ENCODE peak calls at places on chromosomes 3 and 15, in eight cellular contexts. K, C, G, N, H, S, B and Y are unnamed samples.

GRCh38 chr3:132615911-132616310 is 18.8 kb downstream of the ACKR4 start:
- DNase-seq in K (no peak), C (no peak), G (no peak), N (no peak), H (no peak), S (no peak), B (no peak), Y (no peak)

GRCh38 chr3:54240319-54240718 is 118.0 kb downstream of the CACNA2D3 start:
- DNase-seq in K (no peak), C (no peak), G (no peak), N (no peak), H (no peak), S (no peak), B (no peak), Y (no peak)

GRCh38 chr15:40762919-40763800 is 708 bp upstream of the GCHFR start:
- DNase-seq in K (peak; percentile 74), C (no peak), G (no peak), N (peak; percentile 50), H (no peak), S (peak; percentile 28), B (peak; percentile 34), Y (no peak)

GRCh38 chr3:7682822-7683229 is 818.8 kb upstream of the LMCD1 start:
- DNase-seq in K (peak; percentile 8), C (peak; percentile 0), G (no peak), N (peak; percentile 85), H (peak; percentile 64), S (no peak), B (no peak), Y (no peak)

GRCh38 chr15:68713874-68714273 is 106.8 kb downstream of the ANP32A start:
- DNase-seq in K (no peak), C (no peak), G (no peak), N (no peak), H (no peak), S (no peak), B (no peak), Y (no peak)

GRCh38 chr3:126287536-126288181 is 69.5 kb downstream of the KLF15 start:
- DNase-seq in K (peak; percentile 80), C (no peak), G (no peak), N (peak; percentile 37), H (peak; percentile 34), S (peak; percentile 43), B (no peak), Y (no peak)

GRCh38 chr3:47565861-47566550 is 12.7 kb downstream of the CSPG5 start:
- DNase-seq in K (no peak), C (no peak), G (no peak), N (no peak), H (no peak), S (no peak), B (no peak), Y (no peak)

GRCh38 chr15:37096878-37097568 is 3.3 kb downstream of the MEIS2 start:
- DNase-seq in K (peak; percentile 25), C (no peak), G (no peak), N (no peak), H (no peak), S (no peak), B (no peak), Y (no peak)

GRCh38 chr3:148439254-148439822 is 258.4 kb upstream of the AGTR1 start:
- DNase-seq in K (no peak), C (no peak), G (no peak), N (no peak), H (no peak), S (no peak), B (no peak), Y (no peak)

GRCh38 chr3:44055951-44056350 is 185.7 kb upstream of the TOPAZ1 start:
- DNase-seq in K (no peak), C (no peak), G (no peak), N (no peak), H (no peak), S (no peak), B (no peak), Y (no peak)